ENCODE peak calls at places on chromosomes 6 and 20, in four cellular contexts. Z, L, A and E are unnamed samples.

GRCh38 chr6:6330407-6330806 is 9.9 kb upstream of the F13A1 start:
- DNase-seq in L (no peak), Z (no peak), A (no peak), E (no peak)

GRCh38 chr6:135233676-135234491 is 52.8 kb downstream of the MYB start:
- DNase-seq in Z (no peak), L (no peak), A (no peak), E (no peak)

GRCh38 chr6:144895890-144896289 is 610.8 kb downstream of the UTRN start:
- DNase-seq in L (no peak), A (no peak), Z (no peak), E (no peak)

GRCh38 chr6:110472739-110473138 is 3.7 kb downstream of the SLC22A16 start:
- DNase-seq in Z (no peak), A (no peak), L (no peak), E (no peak)

GRCh38 chr6:141097471-141097870 is 1035.3 kb upstream of the GJE1 start:
- DNase-seq in L (no peak), Z (no peak), A (no peak), E (no peak)

GRCh38 chr6:158040051-158040803 is 58.6 kb downstream of the SYNJ2 start:
- DNase-seq in L (peak; percentile 58), A (peak; percentile 89), Z (peak; percentile 99), E (no peak)

GRCh38 chr6:85364354-85364753 is 85.5 kb upstream of the NT5E start:
- DNase-seq in L (no peak), Z (no peak), A (no peak), E (no peak)

GRCh38 chr6:160733045-160733646 is 31.1 kb downstream of the PLG start:
- DNase-seq in L (no peak), Z (peak; percentile 47), A (peak; percentile 57), E (peak; percentile 47)

GRCh38 chr20:4507288-4507719 is 214.4 kb upstream of the PRND start:
- DNase-seq in Z (no peak), A (no peak), L (no peak), E (no peak)

GRCh38 chr6:161151059-161151645 is 122.7 kb downstream of the AGPAT4 start:
- DNase-seq in L (no peak), Z (no peak), A (peak; percentile 54), E (no peak)

GRCh38 chr6:11144393-11144829 is 32.9 kb upstream of the ERVFRD-1 start:
- DNase-seq in L (peak; percentile 49), Z (peak; percentile 77), A (peak; percentile 81), E (peak; percentile 77)

GRCh38 chr6:133223458-133224014 is 17.6 kb upstream of the EYA4 start:
- DNase-seq in A (no peak), L (no peak), Z (no peak), E (no peak)

GRCh38 chr6:44254957-44255808 is 2.1 kb downstream of the SLC35B2 start:
- DNase-seq in A (peak; percentile 51), L (no peak), Z (no peak), E (no peak)

GRCh38 chr20:11791316-11792228 is 126.1 kb upstream of the BTBD3 start:
- DNase-seq in Z (no peak), A (no peak), L (no peak), E (no peak)

GRCh38 chr6:169556758-169557505 is 144.9 kb downstream of the WDR27 start:
- DNase-seq in L (peak; percentile 61), Z (no peak), A (no peak), E (no peak)

GRCh38 chr6:7991992-7992815 is 72.0 kb downstream of the BLOC1S5 start:
- DNase-seq in L (peak; percentile 13), Z (peak; percentile 69), A (peak; percentile 64), E (no peak)

GRCh38 chr20:9280654-9281053 is 211.8 kb downstream of the PLCB4 start:
- DNase-seq in Z (no peak), A (no peak), L (no peak), E (no peak)

GRCh38 chr6:111918825-111919224 is 45.6 kb upstream of the FYN start:
- DNase-seq in L (no peak), Z (no peak), A (no peak), E (no peak)

DNA sequence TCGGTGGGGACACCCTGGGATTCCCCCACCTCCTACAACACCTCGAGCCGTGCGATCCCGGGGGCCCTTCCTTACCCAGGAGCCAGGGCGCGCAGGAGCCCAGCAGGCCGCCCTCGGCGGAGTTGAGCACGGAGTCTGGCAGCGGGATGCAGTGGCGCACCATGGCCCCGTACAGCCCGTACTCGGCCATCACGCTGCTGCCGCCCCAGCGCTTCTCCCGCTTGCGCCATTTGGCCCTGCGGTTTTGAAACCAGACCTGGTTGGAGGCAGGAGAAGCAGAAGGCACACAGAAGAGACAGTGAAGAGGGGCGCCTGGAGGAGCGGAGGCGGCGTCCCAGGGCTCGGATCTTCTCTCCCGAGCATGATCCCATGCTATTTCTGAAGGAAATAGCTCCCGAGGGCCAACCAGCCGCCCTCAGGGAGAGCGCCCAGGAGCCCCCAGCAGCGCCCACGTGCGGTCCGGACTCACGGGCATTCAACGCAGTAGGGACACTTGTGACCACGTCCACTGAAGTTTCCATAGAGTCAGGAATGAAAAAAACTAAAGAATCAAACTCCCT is 4.3 kb downstream of the VSX1 start:
- DNase-seq in A (no peak), Z (peak; percentile 41), L (no peak), E (peak; percentile 48)
- TF ChIP-seq CREB1 in A (no peak), Z (no peak), L (no peak), E (no peak)

GRCh38 chr6:168248148-168248620 is 71.4 kb downstream of the DACT2 start:
- DNase-seq in A (no peak), L (no peak), Z (peak; percentile 44), E (no peak)
- TF ChIP-seq ETV6 in A (no peak), L (no peak), Z (no peak), E (no peak)

DNA sequence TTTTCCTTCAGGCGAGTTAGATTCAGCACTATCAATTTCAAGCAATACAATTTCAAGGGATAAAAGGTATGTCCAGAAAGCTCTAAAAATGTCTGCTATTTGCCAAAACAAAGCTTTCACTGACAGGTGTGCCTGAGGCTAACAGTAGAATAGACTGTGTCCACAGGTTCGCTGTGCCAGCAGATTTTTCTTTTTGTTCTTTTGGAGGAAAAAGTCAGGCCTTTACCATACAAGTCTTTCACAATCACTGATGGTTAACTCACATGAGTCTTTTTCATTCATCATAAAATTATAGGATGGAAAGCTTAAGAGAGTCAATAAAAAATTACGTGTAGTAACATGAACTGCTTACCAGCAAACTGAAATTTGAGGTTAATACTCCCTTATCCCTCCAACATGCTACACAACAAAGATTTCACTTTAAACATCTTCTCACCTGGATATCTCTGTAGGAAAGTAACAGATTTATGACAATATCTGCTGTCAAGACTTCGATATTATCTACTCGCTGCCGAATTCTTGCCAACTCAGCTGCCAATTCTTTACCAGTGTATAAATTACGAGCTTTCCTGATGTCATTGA is 95.4 kb downstream of the MAP3K5 start:
- DNase-seq in A (no peak), L (no peak), Z (no peak), E (no peak)
- TF ChIP-seq CREB1 in A (no peak), L (no peak), Z (no peak), E (no peak)

GRCh38 chr20:61416546-61416945 is 164.5 kb downstream of the CDH4 start:
- DNase-seq in L (no peak), A (no peak), Z (no peak), E (no peak)

GRCh38 chr20:61413752-61414151 is 161.7 kb downstream of the CDH4 start:
- DNase-seq in Z (no peak), L (no peak), A (no peak), E (no peak)

GRCh38 chr20:61411743-61412142 is 159.7 kb downstream of the CDH4 start:
- DNase-seq in L (no peak), Z (no peak), A (no peak), E (no peak)

GRCh38 chr20:61417221-61417941 is 165.3 kb downstream of the CDH4 start:
- DNase-seq in L (no peak), A (no peak), Z (no peak), E (no peak)

GRCh38 chr20:61414455-61414991 is 162.5 kb downstream of the CDH4 start:
- DNase-seq in L (no peak), Z (no peak), A (no peak), E (no peak)
- TF ChIP-seq ETV6 in L (no peak), Z (no peak), A (no peak), E (no peak)

GRCh38 chr6:27279513-27280063 is 32.1 kb downstream of the PRSS16 start:
- DNase-seq in L (no peak), A (peak; percentile 69), Z (no peak), E (peak; percentile 52)
- TF ChIP-seq CREB1 in L (no peak), A (no peak), Z (no peak), E (no peak)

GRCh38 chr6:156279306-156279969 is 497.7 kb upstream of the ARID1B start:
- DNase-seq in Z (no peak), L (peak; percentile 28), A (no peak), E (no peak)
- TF ChIP-seq ETV6 in Z (no peak), L (no peak), A (no peak), E (no peak)